ENCODE peak calls at places on chromosome 16, in five cellular contexts. G is heart right ventricle; A is thoracic aorta; V is neural progenitor cell; B is CD8-positive, alpha-beta T cell. Z is an unnamed sample. For H3K27me3, the result is how much of the 10 kb centered on the place peaks cover.

GRCh38 chr16:72945611-72946010 is 102.3 kb downstream of the ZFHX3 start:
- DNase-seq in G (no peak), A (no peak), V (no peak), B (no peak), Z (no peak)

GRCh38 chr16:13013043-13013442 is 111.6 kb downstream of the SHISA9 start:
- DNase-seq in G (no peak), A (no peak), V (no peak), B (no peak), Z (no peak)

GRCh38 chr16:83972256-83973008 is 4.4 kb downstream of the NECAB2 start:
- DNase-seq in G (no peak), A (no peak), V (no peak), B (no peak), Z (no peak)

GRCh38 chr16:56332464-56333079 is 92.8 kb downstream of the AMFR start:
- DNase-seq in G (peak), A (no peak), V (peak), B (no peak), Z (peak)

GRCh38 chr16:12677472-12677871 is 126.2 kb downstream of the CPPED1 start:
- DNase-seq in G (no peak), A (no peak), V (no peak), B (no peak), Z (no peak)

GRCh38 chr16:9647981-9648701 is 534.1 kb downstream of the GRIN2A start:
- DNase-seq in G (peak), A (no peak), V (peak), B (no peak), Z (no peak)

GRCh38 chr16:55999683-56000082 is 124.5 kb upstream of the CES5A start:
- DNase-seq in G (no peak), A (no peak), V (no peak), B (no peak), Z (no peak)

GRCh38 chr16:61909074-61909473 is 127.2 kb downstream of the CDH8 start:
- DNase-seq in G (peak), A (no peak), V (no peak), B (no peak), Z (no peak)

GRCh38 chr16:85347213-85347591 is 234.9 kb upstream of the CIBAR2 start:
- DNase-seq in G (no peak), A (no peak), V (peak), B (no peak), Z (no peak)

GRCh38 chr16:75497558-75497957 is 2.3 kb upstream of the CHST6 start:
- DNase-seq in G (no peak), A (no peak), V (no peak), B (no peak), Z (no peak)

GRCh38 chr16:81817789-81818304 is 38.8 kb downstream of the PLCG2 start:
- DNase-seq in G (no peak), A (no peak), V (no peak), B (peak), Z (no peak)
- H3K4me3 ChIP-seq in G (no peak), A (no peak), V (no peak), B (no peak), Z (no peak)

GRCh38 chr16:67449328-67449727 is 18.4 kb downstream of the HSD11B2 start:
- DNase-seq in G (peak), A (no peak), V (no peak), B (no peak), Z (no peak)

GRCh38 chr16:67448580-67448979 is 17.7 kb downstream of the HSD11B2 start:
- DNase-seq in G (no peak), A (no peak), V (no peak), B (no peak), Z (no peak)

GRCh38 chr16:67445913-67446907 is 15.3 kb downstream of the HSD11B2 start:
- DNase-seq in G (peak), A (no peak), V (no peak), B (no peak), Z (no peak)

GRCh38 chr16:67446968-67447507 is 16.1 kb downstream of the HSD11B2 start:
- DNase-seq in G (no peak), A (no peak), V (no peak), B (no peak), Z (no peak)

DNA sequence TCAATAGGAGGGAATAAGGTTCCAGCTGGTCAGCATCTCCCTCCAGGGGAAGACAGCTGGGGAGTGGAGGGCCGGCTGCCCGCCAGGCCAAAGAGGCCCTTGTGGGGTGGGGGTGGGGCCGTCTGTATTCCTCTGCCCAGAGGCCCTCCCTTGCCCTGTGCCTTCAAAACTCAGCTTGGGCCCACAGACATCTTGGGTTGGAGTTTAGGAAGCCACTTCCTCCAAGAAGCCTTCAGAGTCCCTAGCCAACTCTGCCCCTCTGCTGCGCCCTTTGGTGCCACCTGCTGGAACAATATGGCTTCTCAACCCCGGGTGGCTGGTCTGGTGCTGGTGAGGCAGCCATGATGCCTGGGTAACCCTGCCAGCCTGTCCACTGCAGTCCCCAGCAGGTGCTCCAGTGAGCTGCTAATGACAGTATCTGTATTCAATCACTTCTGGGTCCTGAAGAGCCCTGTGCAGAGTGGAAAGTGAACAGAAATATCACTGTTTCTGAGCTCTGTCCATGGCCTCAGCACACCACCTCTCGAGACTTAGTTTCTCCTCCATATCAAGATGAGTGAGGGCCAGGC is 16.7 kb downstream of the HSD11B2 start:
- DNase-seq in G (peak), A (no peak), V (no peak), B (peak), Z (no peak)
- H3K27me3 ChIP-seq in G (under half), A (under half), V (under half), B (under half), Z (under half)

DNA sequence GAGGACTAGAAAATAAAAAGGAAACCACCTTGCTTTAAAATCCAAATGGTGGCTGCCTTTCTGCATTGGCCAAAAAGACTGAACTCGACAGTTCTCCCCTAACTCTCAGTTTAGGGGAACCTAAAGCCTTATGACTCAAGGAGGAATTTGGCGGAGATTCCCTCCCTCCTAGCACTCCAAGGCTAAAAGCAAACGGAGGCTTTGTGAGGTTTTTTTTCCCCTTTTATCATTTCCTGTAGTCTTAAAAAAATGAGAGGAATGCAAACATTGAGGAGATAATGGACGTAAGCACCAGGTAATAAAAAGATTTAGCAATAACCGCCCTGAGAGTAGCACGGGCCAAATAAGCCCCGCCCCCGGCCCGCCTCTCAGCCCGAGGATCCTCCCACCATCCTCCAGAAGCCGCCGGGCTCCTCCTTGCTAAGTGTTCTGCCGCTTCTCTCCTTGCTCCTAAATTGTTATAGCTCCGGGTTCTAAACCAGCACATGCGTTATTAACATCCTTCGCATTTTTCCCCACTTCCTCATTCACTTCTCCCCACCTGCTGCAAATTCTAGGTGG is 5.8 kb upstream of the KIFC3 start:
- DNase-seq in G (peak), A (no peak), V (peak), B (peak), Z (no peak)
- H3K27ac ChIP-seq in G (no peak), A (no peak), V (no peak), B (no peak), Z (no peak)

GRCh38 chr16:58236231-58236690 is 38.4 kb upstream of the CSNK2A2 start:
- DNase-seq in G (peak), A (peak), V (peak), B (peak), Z (peak)

GRCh38 chr16:58234831-58235595 is 37.1 kb upstream of the CSNK2A2 start:
- DNase-seq in G (no peak), A (no peak), V (no peak), B (no peak), Z (no peak)

GRCh38 chr16:58235663-58236062 is 37.8 kb upstream of the CSNK2A2 start:
- DNase-seq in G (no peak), A (no peak), V (no peak), B (no peak), Z (no peak)

GRCh38 chr16:58236831-58237230 is 38.9 kb upstream of the CSNK2A2 start:
- DNase-seq in G (no peak), A (no peak), V (peak), B (no peak), Z (no peak)
- H3K4me3 ChIP-seq in G (peak), A (no peak), V (peak), B (no peak), Z (peak)

DNA sequence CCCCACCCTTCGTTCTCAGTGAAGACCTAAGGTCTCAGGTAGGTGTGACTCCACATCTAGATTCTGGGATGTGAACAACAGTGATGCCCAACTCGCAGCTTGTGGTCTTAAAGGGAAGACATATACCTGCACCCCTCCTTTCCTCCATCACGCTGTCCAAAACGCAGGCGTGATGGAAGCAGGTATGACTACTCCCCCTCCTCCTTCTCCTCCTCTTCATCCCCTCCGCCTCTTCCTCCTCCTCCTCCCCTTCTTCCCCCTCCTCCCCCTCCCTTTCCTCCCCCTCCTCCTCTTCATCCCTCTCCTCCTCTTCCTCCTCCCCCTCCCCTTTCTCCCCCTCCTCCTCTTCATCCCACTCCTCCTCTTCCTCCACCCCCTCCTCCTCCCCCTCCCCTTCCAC is 352.3 kb downstream of the FOXL1 start:
- DNase-seq in G (no peak), A (no peak), V (no peak), B (no peak), Z (no peak)
- H3K27me3 ChIP-seq in G (under half), A (under half), V (under half), B (under half), Z (under half)

DNA sequence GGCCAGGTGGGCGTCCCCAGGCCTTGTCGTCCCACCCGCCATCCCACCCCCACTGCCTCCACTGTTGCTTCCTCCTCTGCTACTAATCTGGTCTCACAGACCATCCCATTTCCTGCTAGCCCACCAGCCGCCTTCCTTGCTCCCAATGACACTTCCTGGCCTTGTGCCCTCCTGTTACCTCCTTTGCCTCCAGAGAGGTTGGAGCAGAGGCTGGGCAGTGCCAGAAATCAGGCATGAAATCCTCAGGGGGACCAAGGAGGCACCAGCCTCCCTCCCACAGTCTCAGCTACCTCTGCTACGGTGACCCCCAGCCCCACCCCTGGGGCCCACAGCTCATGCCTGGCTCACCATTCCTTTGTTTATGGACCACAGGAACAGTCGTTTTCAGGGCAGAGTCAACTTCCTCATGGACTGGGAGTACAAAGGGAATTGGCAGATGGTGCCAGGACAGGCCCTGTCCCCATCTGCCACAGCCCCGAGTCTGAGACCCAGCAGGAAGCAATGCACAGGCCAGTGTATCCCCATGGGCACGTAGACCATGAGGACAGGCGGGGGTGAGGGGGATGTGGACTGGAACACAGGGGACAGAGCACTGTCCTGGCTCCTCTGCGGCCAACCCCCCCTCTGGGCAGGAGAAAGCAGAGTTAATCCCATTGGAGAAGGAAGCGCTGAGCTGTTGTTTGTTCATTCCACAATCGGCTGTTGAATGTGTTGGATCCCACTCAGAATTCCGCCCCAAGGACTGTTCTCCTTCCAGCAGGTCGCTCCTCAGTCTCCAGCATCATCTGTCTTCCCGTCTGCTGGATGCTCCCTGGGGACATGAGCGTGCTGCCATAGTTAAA is 2.2 kb upstream of the CDH5 start:
- DNase-seq in G (peak), A (no peak), V (peak), B (no peak), Z (no peak)
- H3K27ac ChIP-seq in G (peak), A (no peak), V (no peak), B (no peak), Z (no peak)

GRCh38 chr16:89345663-89346150 is 128.2 kb downstream of the ZNF778 start:
- DNase-seq in G (no peak), A (no peak), V (no peak), B (no peak), Z (no peak)

GRCh38 chr16:89341697-89342694 is 124.5 kb downstream of the ZNF778 start:
- DNase-seq in G (no peak), A (no peak), V (no peak), B (no peak), Z (no peak)

GRCh38 chr16:89344314-89344828 is 126.9 kb downstream of the ZNF778 start:
- DNase-seq in G (no peak), A (no peak), V (no peak), B (no peak), Z (no peak)

GRCh38 chr16:89344846-89345577 is 127.5 kb downstream of the ZNF778 start:
- DNase-seq in G (no peak), A (no peak), V (no peak), B (no peak), Z (no peak)

GRCh38 chr16:89343501-89344291 is 126.2 kb downstream of the ZNF778 start:
- DNase-seq in G (no peak), A (no peak), V (no peak), B (no peak), Z (no peak)
- H3K4me3 ChIP-seq in G (no peak), A (no peak), V (no peak), B (no peak), Z (no peak)

DNA sequence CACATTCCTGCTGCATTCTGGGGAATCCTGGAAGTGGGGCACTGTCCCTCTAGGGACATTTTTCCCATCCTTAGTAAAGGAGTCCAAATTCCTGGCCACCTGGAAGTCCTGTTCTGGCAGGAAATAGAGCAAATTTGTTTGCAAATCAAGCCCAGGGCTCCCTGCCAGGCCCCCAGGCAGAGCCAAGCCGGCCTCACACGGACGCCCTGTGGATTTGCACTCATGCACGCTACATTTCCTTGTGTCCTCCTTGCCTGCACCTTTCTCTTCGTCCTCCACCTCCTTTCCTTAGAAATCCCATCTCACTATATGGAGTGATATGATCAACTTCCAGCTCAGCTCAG is 7.0 kb upstream of the CALB2 start:
- DNase-seq in G (no peak), A (no peak), V (no peak), B (no peak), Z (no peak)
- H3K27me3 ChIP-seq in G (under half), A (under half), V (under half), B (under half), Z (under half)

GRCh38 chr16:4067262-4068001 is 48.8 kb downstream of the ADCY9 start:
- DNase-seq in G (no peak), A (no peak), V (no peak), B (no peak), Z (no peak)
- H3K27ac ChIP-seq in G (no peak), A (no peak), V (no peak), B (no peak), Z (no peak)

Z was measured in iPS DF 6.9.